ENCODE peak calls at places on chromosomes 1 and 21, in ten cellular contexts. G is HCT116, Y is H1, O is right lobe of liver, Q is prostate gland, R is transverse colon, A is uterus, C is A549, S is IMR-90, V is esophagus squamous epithelium. F is an unnamed sample.

GRCh38 chr1:1304331-1305299 is 3.1 kb downstream of the ACAP3 start:
- DNase-seq in G (no peak), Y (peak), O (peak), Q (peak), R (peak), A (peak), C (peak), S (peak), V (no peak), F (peak)

GRCh38 chr1:156045070-156045469 is 8.5 kb downstream of the UBQLN4 start:
- DNase-seq in G (no peak), Y (no peak), O (no peak), Q (no peak), R (no peak), A (no peak), C (no peak), S (no peak), V (no peak), F (no peak)

GRCh38 chr1:24382165-24382577 is 31.4 kb downstream of the STPG1 start:
- DNase-seq in G (no peak), Y (peak), O (no peak), Q (no peak), R (no peak), A (no peak), C (no peak), S (no peak), V (no peak), F (no peak)

GRCh38 chr1:168504064-168504837 is 39.5 kb downstream of the XCL2 start:
- DNase-seq in G (no peak), Y (no peak), O (peak), Q (no peak), R (peak), A (no peak), C (peak), S (peak), V (no peak), F (peak)

GRCh38 chr1:77513839-77514763 is 168.4 kb downstream of the ZZZ3 start:
- DNase-seq in G (no peak), Y (no peak), O (no peak), Q (no peak), R (no peak), A (peak), C (no peak), S (peak), V (no peak), F (no peak)

GRCh38 chr1:12015001-12015491 is 4.3 kb upstream of the MIIP start:
- DNase-seq in G (no peak), Y (no peak), O (no peak), Q (no peak), R (no peak), A (no peak), C (no peak), S (peak), V (no peak), F (no peak)

GRCh38 chr21:26795398-26795790 is 49.8 kb downstream of the ADAMTS1 start:
- DNase-seq in G (no peak), Y (no peak), O (no peak), Q (no peak), R (no peak), A (no peak), C (no peak), S (no peak), V (no peak), F (no peak)

GRCh38 chr1:28601696-28602095 is 9.6 kb downstream of the RAB42 start:
- DNase-seq in G (peak), Y (no peak), O (no peak), Q (no peak), R (no peak), A (no peak), C (no peak), S (peak), V (no peak), F (no peak)

GRCh38 chr1:8238141-8239038 is 79.5 kb upstream of the SLC45A1 start:
- DNase-seq in G (no peak), Y (no peak), O (no peak), Q (no peak), R (no peak), A (no peak), C (peak), S (peak), V (no peak), F (no peak)

GRCh38 chr1:50704126-50704525 is 255.9 kb downstream of the FAF1 start:
- DNase-seq in G (peak), Y (no peak), O (no peak), Q (peak), R (no peak), A (no peak), C (peak), S (peak), V (no peak), F (no peak)

GRCh38 chr1:171841931-171842723 is 829 bp downstream of the DNM3 start:
- DNase-seq in G (no peak), Y (peak), O (no peak), Q (no peak), R (no peak), A (peak), C (no peak), S (no peak), V (no peak), F (peak)

GRCh38 chr1:51966559-51966958 is 23.9 kb downstream of the RAB3B start:
- DNase-seq in G (no peak), Y (no peak), O (no peak), Q (no peak), R (no peak), A (no peak), C (no peak), S (no peak), V (no peak), F (no peak)

GRCh38 chr1:165124772-165125171 is 231.7 kb downstream of the LMX1A start:
- DNase-seq in G (no peak), Y (no peak), O (no peak), Q (no peak), R (no peak), A (no peak), C (no peak), S (no peak), V (no peak), F (no peak)

GRCh38 chr1:180586671-180587155 is 27.9 kb downstream of the OVAAL start:
- DNase-seq in G (no peak), Y (no peak), O (no peak), Q (peak), R (no peak), A (no peak), C (peak), S (peak), V (no peak), F (no peak)

GRCh38 chr1:150165622-150166612 is 16.2 kb downstream of the PLEKHO1 start:
- DNase-seq in G (peak), Y (peak), O (peak), Q (no peak), R (peak), A (peak), C (peak), S (peak), V (no peak), F (no peak)

DNA sequence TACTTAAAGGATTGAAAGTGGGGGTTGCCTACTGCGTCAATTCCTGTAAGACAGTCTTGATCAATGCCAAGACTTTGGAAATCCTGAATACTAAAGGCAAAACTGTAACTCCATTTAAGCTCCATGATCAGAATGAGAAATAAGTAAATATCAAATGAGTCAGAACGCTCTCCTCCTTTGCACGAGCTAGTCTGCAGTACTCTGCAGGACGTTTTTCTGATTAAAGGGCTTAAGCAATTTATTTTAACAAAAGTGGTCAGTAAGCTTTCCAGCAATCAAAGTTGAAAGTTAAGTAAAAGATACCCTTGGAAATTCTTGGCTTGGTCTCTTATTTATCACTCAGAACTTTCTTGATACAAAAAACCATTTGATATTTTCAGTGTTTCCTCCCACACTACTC is 35.7 kb upstream of the ARHGAP29 start:
- DNase-seq in G (no peak), Y (no peak), O (no peak), Q (no peak), R (no peak), A (no peak), C (no peak), S (peak), V (no peak), F (no peak)
- TF ChIP-seq POLR2A in G (no peak), Y (no peak), O (no peak), Q (no peak), R (no peak), A (no peak), C (no peak), S (no peak), V (no peak), F (no peak)

GRCh38 chr1:17615959-17616358 is 76.5 kb downstream of the ARHGEF10L start:
- DNase-seq in G (no peak), Y (no peak), O (no peak), Q (no peak), R (no peak), A (no peak), C (no peak), S (no peak), V (no peak), F (no peak)
- H3K27ac ChIP-seq in G (no peak), Y (no peak), O (no peak), Q (no peak), R (no peak), A (no peak), C (no peak), S (no peak), V (peak), F (no peak)

GRCh38 chr1:206923009-206923960 is 1.5 kb upstream of the FCMR start:
- DNase-seq in G (no peak), Y (no peak), O (peak), Q (no peak), R (peak), A (no peak), C (no peak), S (no peak), V (peak), F (no peak)
- TF ChIP-seq POLR2A in G (no peak), Y (no peak), O (no peak), Q (no peak), R (peak), A (no peak), C (no peak), S (no peak), V (peak), F (no peak)

DNA sequence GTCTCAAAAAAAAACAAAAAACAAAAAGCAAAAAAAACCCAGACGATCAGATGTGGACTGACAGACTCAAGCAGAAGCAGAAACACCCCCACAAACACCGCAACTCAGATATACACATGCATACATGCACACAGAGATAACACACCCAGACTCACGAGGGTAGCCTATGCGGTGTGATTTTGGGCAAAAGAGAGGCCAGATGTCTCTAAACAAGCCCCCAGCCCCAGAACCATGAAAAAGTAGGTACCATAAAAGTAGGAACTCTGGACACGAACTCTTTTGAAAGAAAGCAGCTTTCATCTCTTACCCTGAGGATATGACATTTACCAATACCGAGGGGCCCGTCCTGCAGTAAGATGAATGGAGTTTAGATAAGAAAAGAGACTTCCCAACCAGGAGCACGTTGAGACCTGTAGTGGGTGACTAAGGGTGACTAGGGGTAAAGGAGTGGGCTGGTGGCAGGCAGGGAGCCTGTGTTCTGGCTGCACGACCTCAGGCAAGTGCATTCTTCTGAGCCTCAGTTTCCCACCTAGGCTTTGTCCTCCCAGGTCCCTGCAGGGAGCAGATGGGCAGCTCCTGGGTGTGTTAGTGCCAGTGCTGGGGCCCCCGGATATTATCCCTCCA is 1.5 kb upstream of the TINAGL1 start:
- DNase-seq in G (no peak), Y (peak), O (no peak), Q (no peak), R (no peak), A (no peak), C (no peak), S (no peak), V (no peak), F (peak)
- H3K27ac ChIP-seq in G (peak), Y (no peak), O (peak), Q (peak), R (peak), A (peak), C (peak), S (no peak), V (peak), F (peak)

GRCh38 chr21:31151682-31152081 is 113.4 kb upstream of the KRTAP19-8 start:
- DNase-seq in G (no peak), Y (no peak), O (no peak), Q (no peak), R (no peak), A (no peak), C (no peak), S (no peak), V (no peak), F (no peak)
- TF ChIP-seq POLR2A in G (no peak), Y (no peak), O (no peak), Q (no peak), R (no peak), A (no peak), C (no peak), S (no peak), V (no peak), F (no peak)